ENCODE peak calls at places on chromosome 9, in four cellular contexts. One of them, this sample, is unnamed.

GRCh38 chr9:34098307-34098706 is 28.2 kb downstream of the DCAF12 start:
- DNase-seq in stimulated activated CD8-positive, alpha-beta memory T cell treated with anti-CD3 and anti-CD28 coated beads, Interleukin-7, amount 100 ng/mL, for 4 hours: no peak
- DNase-seq in activated B cell treated with CpG ODN at 0.5 μM for 24 hours: no peak
- DNase-seq in left lobe of liver: no peak
- DNase-seq in this sample: no peak

GRCh38 chr9:123174887-123175518 is 93.4 kb downstream of the STRBP start:
- DNase-seq in stimulated activated CD8-positive, alpha-beta memory T cell treated with anti-CD3 and anti-CD28 coated beads, Interleukin-7, amount 100 ng/mL, for 4 hours: no peak
- DNase-seq in activated B cell treated with CpG ODN at 0.5 μM for 24 hours: no peak
- DNase-seq in left lobe of liver: no peak
- DNase-seq in this sample: no peak

GRCh38 chr9:125434986-125435775 is 173.6 kb downstream of the GAPVD1 start:
- DNase-seq in stimulated activated CD8-positive, alpha-beta memory T cell treated with anti-CD3 and anti-CD28 coated beads, Interleukin-7, amount 100 ng/mL, for 4 hours: no peak
- DNase-seq in activated B cell treated with CpG ODN at 0.5 μM for 24 hours: peak
- DNase-seq in left lobe of liver: no peak
- DNase-seq in this sample: no peak

GRCh38 chr9:134188421-134189166 is 24.2 kb upstream of the RNU6ATAC start:
- DNase-seq in stimulated activated CD8-positive, alpha-beta memory T cell treated with anti-CD3 and anti-CD28 coated beads, Interleukin-7, amount 100 ng/mL, for 4 hours: no peak
- DNase-seq in activated B cell treated with CpG ODN at 0.5 μM for 24 hours: no peak
- DNase-seq in left lobe of liver: peak
- DNase-seq in this sample: no peak

GRCh38 chr9:3576358-3576757 is 50.6 kb upstream of the RFX3 start:
- DNase-seq in stimulated activated CD8-positive, alpha-beta memory T cell treated with anti-CD3 and anti-CD28 coated beads, Interleukin-7, amount 100 ng/mL, for 4 hours: no peak
- DNase-seq in activated B cell treated with CpG ODN at 0.5 μM for 24 hours: no peak
- DNase-seq in left lobe of liver: no peak
- DNase-seq in this sample: no peak

GRCh38 chr9:92759990-92760893 is 4.4 kb downstream of the BICD2 start:
- DNase-seq in stimulated activated CD8-positive, alpha-beta memory T cell treated with anti-CD3 and anti-CD28 coated beads, Interleukin-7, amount 100 ng/mL, for 4 hours: no peak
- DNase-seq in activated B cell treated with CpG ODN at 0.5 μM for 24 hours: no peak
- DNase-seq in left lobe of liver: peak
- DNase-seq in this sample: no peak

GRCh38 chr9:81373294-81373693 is 316.1 kb downstream of the TLE1 start:
- DNase-seq in stimulated activated CD8-positive, alpha-beta memory T cell treated with anti-CD3 and anti-CD28 coated beads, Interleukin-7, amount 100 ng/mL, for 4 hours: no peak
- DNase-seq in activated B cell treated with CpG ODN at 0.5 μM for 24 hours: no peak
- DNase-seq in left lobe of liver: no peak
- DNase-seq in this sample: no peak

GRCh38 chr9:128121466-128121810 is 6.1 kb downstream of the PTGES2 start:
- DNase-seq in stimulated activated CD8-positive, alpha-beta memory T cell treated with anti-CD3 and anti-CD28 coated beads, Interleukin-7, amount 100 ng/mL, for 4 hours: no peak
- DNase-seq in activated B cell treated with CpG ODN at 0.5 μM for 24 hours: no peak
- DNase-seq in left lobe of liver: no peak
- DNase-seq in this sample: no peak

This sample was measured in epithelial cell of proximal tubule.